ENCODE peak calls at places on chromosomes 4 and X, in five cellular contexts. One of them, this sample, is unnamed.

GRCh38 chr4:94546949-94547348 is 95.2 kb downstream of the PDLIM5 start:
- DNase-seq in heart right ventricle: no peak
- DNase-seq in AG10803: no peak
- DNase-seq in OCI-LY7: no peak
- DNase-seq in fibroblast of pulmonary artery: no peak
- DNase-seq in this sample: no peak

GRCh38 chr4:27154706-27155105 is 294.1 kb downstream of the STIM2 start:
- DNase-seq in AG10803: peak; percentile 25
- DNase-seq in fibroblast of pulmonary artery: peak; percentile 52
- DNase-seq in heart right ventricle: no peak
- DNase-seq in OCI-LY7: no peak
- DNase-seq in this sample: no peak

GRCh38 chrX:12307961-12308360 is 169.7 kb downstream of the FRMPD4 start:
- DNase-seq in OCI-LY7: no peak
- DNase-seq in fibroblast of pulmonary artery: no peak
- DNase-seq in AG10803: no peak
- DNase-seq in heart right ventricle: no peak
- DNase-seq in this sample: no peak

GRCh38 chr4:78218260-78218659 is 161.1 kb downstream of the FRAS1 start:
- DNase-seq in heart right ventricle: no peak
- DNase-seq in fibroblast of pulmonary artery: no peak
- DNase-seq in OCI-LY7: no peak
- DNase-seq in AG10803: no peak
- DNase-seq in this sample: no peak

GRCh38 chr4:55727746-55728145 is 91.6 kb upstream of the NMU start:
- DNase-seq in OCI-LY7: no peak
- DNase-seq in fibroblast of pulmonary artery: no peak
- DNase-seq in AG10803: no peak
- DNase-seq in heart right ventricle: no peak
- DNase-seq in this sample: no peak

GRCh38 chr4:183449193-183449888 is 4.9 kb downstream of the CDKN2AIP start:
- DNase-seq in AG10803: peak; percentile 23
- DNase-seq in heart right ventricle: no peak
- DNase-seq in OCI-LY7: no peak
- DNase-seq in fibroblast of pulmonary artery: peak; percentile 69
- DNase-seq in this sample: no peak

GRCh38 chr4:79048878-79049277 is 109.6 kb upstream of the PAQR3 start:
- DNase-seq in fibroblast of pulmonary artery: no peak
- DNase-seq in heart right ventricle: no peak
- DNase-seq in AG10803: no peak
- DNase-seq in OCI-LY7: no peak
- DNase-seq in this sample: no peak

GRCh38 chr4:79241846-79242245 is 84.0 kb downstream of the NAA11 start:
- DNase-seq in OCI-LY7: no peak
- DNase-seq in AG10803: peak; percentile 18
- DNase-seq in heart right ventricle: no peak
- DNase-seq in fibroblast of pulmonary artery: peak; percentile 29
- DNase-seq in this sample: no peak

GRCh38 chrX:47361538-47362511 is 8.6 kb upstream of the ZNF157 start:
- DNase-seq in heart right ventricle: peak; percentile 85
- DNase-seq in AG10803: peak; percentile 86
- DNase-seq in fibroblast of pulmonary artery: peak; percentile 96
- DNase-seq in OCI-LY7: peak; percentile 93
- DNase-seq in this sample: peak; percentile 81

GRCh38 chr4:101793397-101793796 is 2.9 kb downstream of the BANK1 start:
- DNase-seq in OCI-LY7: no peak
- DNase-seq in heart right ventricle: no peak
- DNase-seq in AG10803: no peak
- DNase-seq in fibroblast of pulmonary artery: no peak
- DNase-seq in this sample: no peak
- H3K4me3 ChIP-seq in OCI-LY7: no peak overlapping the region
- H3K4me3 ChIP-seq in heart right ventricle: no peak overlapping the region
- H3K4me3 ChIP-seq in AG10803: no peak overlapping the region
- H3K4me3 ChIP-seq in fibroblast of pulmonary artery: no peak overlapping the region
- H3K4me3 ChIP-seq in this sample: no peak overlapping the region

DNA sequence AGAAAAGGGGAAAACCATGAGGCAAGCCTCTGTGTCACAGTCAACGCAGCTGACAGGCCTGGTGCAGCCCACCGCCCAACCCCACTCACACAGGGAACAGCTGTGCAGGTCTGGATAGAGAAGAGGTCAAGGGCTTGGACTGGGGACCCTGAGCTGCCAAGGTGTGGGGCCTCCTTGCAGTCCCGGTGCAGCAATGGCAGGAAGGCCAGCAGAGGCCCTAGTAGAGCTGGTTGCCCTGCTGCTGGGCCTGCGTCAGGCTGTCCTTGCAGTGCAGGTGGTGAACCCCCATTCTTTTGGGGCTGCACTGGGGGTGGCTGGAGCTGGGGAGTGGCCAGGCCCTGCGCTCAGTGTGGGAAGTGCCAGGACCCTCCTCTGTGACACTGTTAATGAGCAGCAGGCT is 482.0 kb downstream of the SMARCA1 start:
- DNase-seq in heart right ventricle: no peak
- DNase-seq in AG10803: no peak
- DNase-seq in fibroblast of pulmonary artery: no peak
- DNase-seq in OCI-LY7: no peak
- DNase-seq in this sample: no peak
- H3K4me3 ChIP-seq in heart right ventricle: no peak overlapping the region
- H3K4me3 ChIP-seq in AG10803: no peak overlapping the region
- H3K4me3 ChIP-seq in fibroblast of pulmonary artery: no peak overlapping the region
- H3K4me3 ChIP-seq in OCI-LY7: no peak overlapping the region
- H3K4me3 ChIP-seq in this sample: no peak overlapping the region

GRCh38 chrX:49058794-49059193 is at the start of gene CCDC120:
- DNase-seq in OCI-LY7: no peak
- DNase-seq in AG10803: no peak
- DNase-seq in fibroblast of pulmonary artery: no peak
- DNase-seq in heart right ventricle: no peak
- DNase-seq in this sample: peak; percentile 48
- H3K4me3 ChIP-seq in OCI-LY7: no peak within 1 kb of the TSS
- H3K4me3 ChIP-seq in AG10803: no peak within 1 kb of the TSS
- H3K4me3 ChIP-seq in fibroblast of pulmonary artery: no peak within 1 kb of the TSS
- H3K4me3 ChIP-seq in heart right ventricle: no peak within 1 kb of the TSS
- H3K4me3 ChIP-seq in this sample: no peak within 1 kb of the TSS

GRCh38 chr4:174912919-174913543 is 5.1 kb upstream of the ADAM29 start:
- DNase-seq in OCI-LY7: no peak
- DNase-seq in AG10803: no peak
- DNase-seq in heart right ventricle: no peak
- DNase-seq in fibroblast of pulmonary artery: no peak
- DNase-seq in this sample: no peak
- H3K4me3 ChIP-seq in OCI-LY7: no peak overlapping the region
- H3K4me3 ChIP-seq in AG10803: no peak overlapping the region
- H3K4me3 ChIP-seq in heart right ventricle: no peak overlapping the region
- H3K4me3 ChIP-seq in fibroblast of pulmonary artery: no peak overlapping the region
- H3K4me3 ChIP-seq in this sample: no peak overlapping the region

DNA sequence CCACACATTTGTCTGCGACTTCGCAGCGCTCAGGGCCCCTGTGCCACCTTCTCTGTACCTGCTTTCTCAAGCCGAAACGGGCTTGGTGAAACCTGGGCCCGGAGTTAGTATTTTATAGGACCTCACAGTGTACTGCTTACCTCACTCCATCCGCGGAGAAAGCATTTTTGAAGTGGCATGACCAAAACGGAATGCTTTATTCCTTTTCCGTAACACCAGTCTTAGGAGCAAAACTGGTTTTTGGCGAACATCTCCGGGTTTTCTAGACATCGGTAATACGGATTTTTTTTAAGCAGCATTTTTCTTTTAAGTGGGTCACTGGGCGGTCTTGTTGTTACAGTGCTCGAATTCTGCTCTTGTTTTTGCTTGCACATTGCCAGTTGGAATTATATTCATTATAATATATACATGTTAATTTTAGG is 3.6 kb downstream of the ZIC3 start:
- DNase-seq in heart right ventricle: no peak
- DNase-seq in OCI-LY7: no peak
- DNase-seq in AG10803: no peak
- DNase-seq in fibroblast of pulmonary artery: no peak
- DNase-seq in this sample: no peak
- H3K4me3 ChIP-seq in heart right ventricle: no peak overlapping the region
- H3K4me3 ChIP-seq in OCI-LY7: no peak overlapping the region
- H3K4me3 ChIP-seq in AG10803: no peak overlapping the region
- H3K4me3 ChIP-seq in fibroblast of pulmonary artery: no peak overlapping the region
- H3K4me3 ChIP-seq in this sample: peak overlapping the region; percentile 72

DNA sequence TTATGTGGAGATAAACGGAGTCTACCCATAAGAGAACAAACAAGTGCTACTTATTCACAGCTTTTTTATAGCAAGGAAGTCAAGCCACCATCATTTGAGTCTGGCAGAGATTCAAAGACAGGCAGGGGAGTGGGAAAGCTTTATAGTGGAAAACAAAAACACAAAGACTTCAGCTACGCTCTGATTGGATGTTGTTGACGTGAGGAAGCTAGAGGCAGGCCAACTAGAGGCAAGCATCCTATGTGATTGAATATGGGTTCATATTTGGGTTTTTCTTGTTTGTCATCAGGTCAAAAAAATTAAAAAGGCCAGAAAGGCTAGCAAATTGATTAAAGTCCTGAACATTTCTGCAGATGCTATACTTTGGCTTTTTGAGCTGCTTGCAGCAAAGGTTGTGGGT is 709 bp upstream of the TCEAL4 start:
- DNase-seq in OCI-LY7: no peak
- DNase-seq in fibroblast of pulmonary artery: peak; percentile 39
- DNase-seq in AG10803: no peak
- DNase-seq in heart right ventricle: no peak
- DNase-seq in this sample: no peak
- H3K4me3 ChIP-seq in OCI-LY7: no peak overlapping the region
- H3K4me3 ChIP-seq in fibroblast of pulmonary artery: peak overlapping the region; percentile 76
- H3K4me3 ChIP-seq in AG10803: no peak overlapping the region
- H3K4me3 ChIP-seq in heart right ventricle: peak overlapping the region; percentile 70
- H3K4me3 ChIP-seq in this sample: peak overlapping the region; percentile 62